ENCODE peak calls at places on chromosome 4, in five cellular contexts. Y is MCF 10A, E is lung, B is T-helper 22 cell, M is pancreas. R is an unnamed sample.
A peak's percentile ranks its signal among the peaks of the same experiment; 100 is the strongest.

GRCh38 chr4:15078682-15079642 is 76.7 kb downstream of the CPEB2 start:
- DNase-seq in B (no peak), M (no peak), E (no peak), Y (peak; percentile 65), R (no peak)

GRCh38 chr4:24104173-24104572 is 214.3 kb upstream of the PPARGC1A start:
- DNase-seq in E (no peak), B (no peak), Y (peak; percentile 26), M (no peak), R (no peak)

GRCh38 chr4:177250056-177250696 is 59.5 kb upstream of the NEIL3 start:
- DNase-seq in B (peak; percentile 37), M (peak; percentile 40), E (peak; percentile 67), Y (peak; percentile 80), R (peak; percentile 77)

GRCh38 chr4:168598191-168598590 is 101.3 kb downstream of the PALLD start:
- DNase-seq in Y (no peak), M (no peak), B (no peak), E (no peak), R (no peak)

GRCh38 chr4:108417923-108418322 is 202.5 kb upstream of the RPL34 start:
- DNase-seq in B (no peak), Y (no peak), M (no peak), E (no peak), R (no peak)

GRCh38 chr4:90718926-90719325 is 591.7 kb downstream of the CCSER1 start:
- DNase-seq in Y (no peak), M (no peak), E (no peak), B (no peak), R (no peak)

GRCh38 chr4:122700178-122700725 is 32.3 kb upstream of the BBS12 start:
- DNase-seq in Y (peak; percentile 86), B (no peak), M (no peak), E (no peak), R (no peak)

GRCh38 chr4:38837849-38838248 is 18.8 kb downstream of the TLR6 start:
- DNase-seq in Y (peak; percentile 29), B (no peak), E (no peak), M (no peak), R (no peak)

GRCh38 chr4:974668-975067 is 1.3 kb upstream of the DGKQ start:
- DNase-seq in M (no peak), Y (no peak), B (no peak), E (no peak), R (no peak)

GRCh38 chr4:11632488-11632887 is 203.8 kb upstream of the HS3ST1 start:
- DNase-seq in E (no peak), M (no peak), B (no peak), Y (peak; percentile 86), R (no peak)

GRCh38 chr4:176545886-176546285 is 226.1 kb downstream of the SPCS3 start:
- DNase-seq in M (no peak), B (no peak), Y (no peak), E (no peak), R (no peak)

GRCh38 chr4:76748649-76749048 is 149.3 kb downstream of the SOWAHB start:
- DNase-seq in Y (peak; percentile 57), B (no peak), M (peak; percentile 25), E (no peak), R (no peak)

GRCh38 chr4:100016191-100016590 is 66.1 kb upstream of the H2AZ1 start:
- DNase-seq in E (no peak), M (no peak), Y (no peak), B (no peak), R (no peak)

GRCh38 chr4:100340534-100341364 is 150.5 kb upstream of the DDIT4L start:
- DNase-seq in B (no peak), E (no peak), M (no peak), Y (no peak), R (no peak)

GRCh38 chr4:186137193-186137792 is 32.8 kb downstream of the FAM149A start:
- DNase-seq in E (no peak), M (no peak), Y (peak; percentile 34), B (no peak), R (no peak)

GRCh38 chr4:153138736-153139135 is 65.5 kb upstream of the TRIM2 start:
- DNase-seq in E (no peak), M (no peak), Y (no peak), B (no peak), R (no peak)

GRCh38 chr4:147791870-147792269 is 60.0 kb downstream of the ARHGAP10 start:
- DNase-seq in Y (no peak), E (no peak), B (no peak), M (no peak), R (no peak)

GRCh38 chr4:169716677-169717076 is 41.1 kb downstream of the HPF1 start:
- DNase-seq in M (no peak), E (no peak), B (no peak), Y (no peak), R (no peak)

GRCh38 chr4:145523117-145523516 is 41.5 kb downstream of the SMAD1 start:
- DNase-seq in B (no peak), Y (peak; percentile 32), M (no peak), E (no peak), R (no peak)